ENCODE peak calls at places on chromosomes 2 and 18, in six cellular contexts. Y, N, Z, D, B and L are unnamed samples.

GRCh38 chr2:70482401-70482800 is 71.2 kb downstream of the TGFA start:
- DNase-seq in Z (no peak), D (no peak), N (no peak), Y (no peak), B (no peak), L (no peak)

GRCh38 chr2:192044496-192044895 is 150.2 kb downstream of the TMEFF2 start:
- DNase-seq in B (no peak), D (no peak), N (no peak), Y (no peak), Z (no peak), L (no peak)

GRCh38 chr2:20624156-20624883 is 26.6 kb downstream of the HS1BP3 start:
- DNase-seq in Z (no peak), B (peak; percentile 12), N (no peak), Y (no peak), D (no peak), L (peak; percentile 33)

GRCh38 chr18:3623769-3624545 is 174.0 kb downstream of the TGIF1 start:
- DNase-seq in B (peak; percentile 71), D (peak; percentile 75), Y (no peak), N (peak; percentile 96), Z (peak; percentile 94), L (peak; percentile 93)

GRCh38 chr2:118371500-118371899 is 283.2 kb downstream of the INSIG2 start:
- DNase-seq in Y (no peak), D (peak; percentile 66), Z (no peak), B (no peak), N (peak; percentile 19), L (peak; percentile 43)

GRCh38 chr2:215565897-215566296 is 130.0 kb upstream of the FN1 start:
- DNase-seq in B (no peak), Y (no peak), Z (no peak), D (no peak), N (no peak), L (peak; percentile 8)

GRCh38 chr2:68857855-68858456 is 13.2 kb downstream of the BMP10 start:
- DNase-seq in Y (no peak), D (no peak), N (no peak), Z (no peak), B (no peak), L (no peak)

GRCh38 chr2:215460682-215461081 is 24.8 kb upstream of the FN1 start:
- DNase-seq in Z (no peak), Y (no peak), B (no peak), N (no peak), D (no peak), L (no peak)

GRCh38 chr18:13246591-13246990 is 28.0 kb downstream of the LDLRAD4 start:
- DNase-seq in Z (no peak), N (no peak), Y (no peak), D (no peak), B (no peak), L (no peak)

GRCh38 chr2:168097431-168097830 is 150.0 kb downstream of the STK39 start:
- DNase-seq in N (no peak), Z (no peak), D (no peak), B (no peak), Y (no peak), L (no peak)

GRCh38 chr2:88342749-88343148 is 109.7 kb downstream of the FOXI3 start:
- DNase-seq in N (no peak), D (no peak), Z (no peak), B (no peak), Y (no peak), L (no peak)

GRCh38 chr2:10304458-10305253 is 2.0 kb downstream of the HPCAL1 start:
- DNase-seq in B (no peak), Y (no peak), N (no peak), Z (no peak), D (peak; percentile 69), L (no peak)

GRCh38 chr2:64404002-64404731 is 49.8 kb upstream of the LGALSL start:
- DNase-seq in Y (no peak), Z (no peak), N (no peak), B (peak; percentile 88), D (peak; percentile 80), L (no peak)

GRCh38 chr2:181892795-181893435 is 1.4 kb downstream of the ITPRID2 start:
- DNase-seq in N (peak; percentile 38), D (no peak), Z (no peak), B (no peak), Y (no peak), L (no peak)

GRCh38 chr2:219426068-219426443 is 7.9 kb downstream of the DES start:
- DNase-seq in N (no peak), Z (no peak), D (peak; percentile 53), B (no peak), Y (no peak), L (no peak)

GRCh38 chr2:12731701-12732280 is 15.1 kb downstream of the TRIB2 start:
- DNase-seq in Z (no peak), Y (no peak), B (no peak), N (no peak), D (peak; percentile 30), L (no peak)

GRCh38 chr2:165576409-165576808 is 106.9 kb downstream of the CSRNP3 start:
- DNase-seq in N (no peak), B (no peak), Y (no peak), D (no peak), Z (no peak), L (no peak)

GRCh38 chr2:54687595-54688152 is 35.8 kb upstream of the EML6 start:
- DNase-seq in Z (no peak), D (no peak), B (no peak), N (no peak), Y (no peak), L (no peak)

GRCh38 chr2:15776629-15776919 is 163.8 kb upstream of the MYCN start:
- DNase-seq in D (no peak), N (no peak), Y (no peak), B (no peak), Z (no peak), L (peak; percentile 79)

GRCh38 chr2:23351388-23352141 is 33.4 kb upstream of the KLHL29 start:
- DNase-seq in N (peak; percentile 54), B (peak; percentile 84), Y (no peak), Z (peak; percentile 57), D (peak; percentile 96), L (peak; percentile 70)

GRCh38 chr2:217946071-217946470 is 56.7 kb downstream of the TNS1 start:
- DNase-seq in N (no peak), D (no peak), B (no peak), Z (no peak), Y (no peak), L (no peak)

GRCh38 chr2:241108271-241109209 is 6.5 kb upstream of the MTERF4 start:
- DNase-seq in N (no peak), Y (no peak), Z (no peak), B (no peak), D (peak; percentile 31), L (no peak)

GRCh38 chr2:128467321-128467901 is 148.7 kb upstream of the HS6ST1 start:
- DNase-seq in Z (no peak), N (no peak), B (peak; percentile 76), D (peak; percentile 10), Y (no peak), L (no peak)

GRCh38 chr2:186170693-186171092 is 315.4 kb upstream of the ZC3H15 start:
- DNase-seq in N (no peak), D (no peak), Z (no peak), B (no peak), Y (no peak), L (no peak)

GRCh38 chr2:177127821-177128220 is 84.8 kb upstream of the HNRNPA3 start:
- DNase-seq in N (no peak), Y (no peak), B (no peak), Z (no peak), D (no peak), L (no peak)

GRCh38 chr2:80026040-80026729 is 278.4 kb downstream of the LRRTM1 start:
- DNase-seq in B (no peak), Y (no peak), N (no peak), D (no peak), Z (no peak), L (no peak)

GRCh38 chr2:45713591-45713990 is 62.1 kb downstream of the PRKCE start:
- DNase-seq in D (no peak), Z (no peak), B (no peak), N (no peak), Y (no peak), L (no peak)

GRCh38 chr2:50402654-50402960 is 629.3 kb downstream of the NRXN1 start:
- DNase-seq in B (no peak), N (no peak), Y (no peak), D (no peak), Z (no peak), L (no peak)

GRCh38 chr2:56456791-56457190 is 273.0 kb downstream of the CCDC85A start:
- DNase-seq in Z (no peak), B (no peak), D (no peak), N (no peak), Y (no peak), L (no peak)

GRCh38 chr2:233447506-233448219 is 93.4 kb downstream of the DGKD start:
- DNase-seq in B (no peak), Z (no peak), D (no peak), Y (no peak), N (no peak), L (no peak)
- H3K36me3 ChIP-seq in B (peaks cover 83% of the 10 kb centered on the region), Z (peaks cover 19% of the 10 kb centered on the region), D (peaks cover 10% of the 10 kb centered on the region), Y (peaks cover 86% of the 10 kb centered on the region), N (peaks cover 48% of the 10 kb centered on the region), L (peaks cover 9% of the 10 kb centered on the region)

DNA sequence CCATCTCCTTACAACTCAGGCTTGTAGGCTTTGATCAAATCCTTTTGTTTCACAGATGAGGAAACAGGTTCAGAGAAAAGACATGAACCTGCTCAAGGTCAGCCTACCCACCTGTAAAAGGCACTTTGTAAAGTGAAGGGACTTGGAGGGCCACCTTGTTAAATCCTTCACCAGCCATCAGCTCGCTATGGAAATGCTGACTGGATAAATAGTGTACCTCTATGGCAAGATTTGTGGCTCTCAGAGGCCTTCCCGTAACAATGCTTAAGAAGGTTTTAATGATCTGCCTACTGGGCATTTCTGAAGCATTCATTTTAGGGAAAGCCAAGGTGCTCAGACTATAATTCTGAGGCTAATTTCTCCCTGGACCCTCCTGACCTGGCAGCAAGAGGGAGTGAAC is 90.7 kb upstream of the CXCR4 start:
- DNase-seq in Z (no peak), D (no peak), Y (no peak), B (no peak), N (no peak), L (no peak)
- H3K4me3 ChIP-seq in Z (no peak overlapping the region), D (no peak overlapping the region), Y (no peak overlapping the region), B (no peak overlapping the region), N (no peak overlapping the region), L (no peak overlapping the region)

DNA sequence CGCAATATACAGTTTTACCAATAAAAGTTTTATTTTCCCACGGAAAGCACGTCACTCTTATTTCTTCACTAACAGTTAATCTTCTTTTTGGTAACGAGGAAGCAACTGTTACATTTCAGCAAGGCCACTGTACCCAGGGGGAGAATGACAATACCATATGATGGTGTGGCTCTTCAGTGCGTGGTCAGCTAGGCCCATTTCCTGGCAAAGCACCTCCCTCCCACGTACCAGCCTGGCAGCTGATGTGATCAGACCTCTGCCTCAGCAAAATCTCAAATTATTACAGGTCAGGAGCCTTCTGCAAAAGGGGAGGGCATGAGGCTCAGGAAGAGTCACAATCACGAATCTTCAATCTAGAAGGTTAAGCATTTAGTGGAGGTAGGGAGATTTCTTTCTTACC is 55.4 kb downstream of the KLF7 start:
- DNase-seq in Y (no peak), Z (no peak), N (no peak), D (no peak), B (no peak), L (no peak)
- H3K36me3 ChIP-seq in Y (peaks cover 2% of the 10 kb centered on the region), Z (no peaks in the 10 kb centered on the region), N (no peaks in the 10 kb centered on the region), D (peaks cover 1% of the 10 kb centered on the region), B (peaks cover 46% of the 10 kb centered on the region), L (no peaks in the 10 kb centered on the region)

GRCh38 chr2:151928380-151928779 is 100.2 kb upstream of the ARL5A start:
- DNase-seq in D (no peak), Y (no peak), N (no peak), B (no peak), Z (no peak), L (no peak)
- H3K4me3 ChIP-seq in D (no peak overlapping the region), Y (no peak overlapping the region), N (no peak overlapping the region), B (no peak overlapping the region), Z (no peak overlapping the region), L (no peak overlapping the region)